ENCODE peak calls at places on chromosomes 16 and 17, in eight cellular contexts. G, E, Y, I, F, P, Z and J are unnamed samples.

GRCh38 chr16:29154676-29155121 is 169.8 kb downstream of the LAT start:
- DNase-seq in G (peak), E (peak), Y (no peak), I (no peak), F (no peak), P (peak), Z (no peak), J (no peak)

GRCh38 chr17:19482571-19482970 is 51.1 kb upstream of the SLC47A1 start:
- DNase-seq in G (no peak), E (no peak), Y (peak), I (no peak), F (no peak), P (no peak), Z (no peak), J (no peak)

GRCh38 chr17:64505320-64506200 is 529 bp downstream of the DDX5 start:
- DNase-seq in G (peak), E (peak), Y (peak), I (peak), F (peak), P (peak), Z (peak), J (peak)

GRCh38 chr17:19645608-19646250 is 2.8 kb upstream of the ALDH3A2 start:
- DNase-seq in G (no peak), E (no peak), Y (no peak), I (no peak), F (peak), P (no peak), Z (peak), J (no peak)

GRCh38 chr17:57467226-57467625 is 210.9 kb downstream of the MSI2 start:
- DNase-seq in G (no peak), E (no peak), Y (no peak), I (no peak), F (no peak), P (no peak), Z (no peak), J (no peak)

GRCh38 chr17:17710355-17710727 is 29.1 kb downstream of the RAI1 start:
- DNase-seq in G (no peak), E (no peak), Y (no peak), I (no peak), F (no peak), P (no peak), Z (no peak), J (no peak)

GRCh38 chr16:64865037-64865696 is 256.7 kb downstream of the CDH11 start:
- DNase-seq in G (no peak), E (no peak), Y (no peak), I (no peak), F (no peak), P (no peak), Z (no peak), J (no peak)

GRCh38 chr16:70553645-70554044 is 30.0 kb downstream of the SF3B3 start:
- DNase-seq in G (no peak), E (no peak), Y (no peak), I (no peak), F (no peak), P (no peak), Z (no peak), J (no peak)

GRCh38 chr16:19143241-19143640 is 24.8 kb upstream of the SYT17 start:
- DNase-seq in G (no peak), E (no peak), Y (no peak), I (no peak), F (no peak), P (no peak), Z (no peak), J (no peak)

GRCh38 chr17:1197781-1198490 is 18.2 kb upstream of the ABR start:
- DNase-seq in G (peak), E (no peak), Y (peak), I (peak), F (no peak), P (peak), Z (peak), J (peak)

GRCh38 chr16:50068550-50068949 is 2.8 kb downstream of the HEATR3 start:
- DNase-seq in G (no peak), E (no peak), Y (no peak), I (no peak), F (no peak), P (no peak), Z (no peak), J (no peak)

GRCh38 chr16:56607675-56608042 is 725 bp upstream of the MT2A start:
- DNase-seq in G (no peak), E (no peak), Y (no peak), I (no peak), F (no peak), P (no peak), Z (no peak), J (no peak)
- H3K4me3 ChIP-seq in G (peak), E (peak), Y (no peak), I (no peak), F (no peak), P (no peak), Z (peak), J (peak)

GRCh38 chr17:42288985-42289862 is 926 bp downstream of the STAT5A start:
- DNase-seq in G (peak), E (no peak), Y (peak), I (no peak), F (no peak), P (no peak), Z (peak), J (peak)
- H3K4me3 ChIP-seq in G (peak), E (peak), Y (peak), I (peak), F (peak), P (peak), Z (peak), J (peak)

GRCh38 chr16:3017262-3017805 is 649 bp downstream of the CLDN6 start:
- DNase-seq in G (no peak), E (no peak), Y (no peak), I (no peak), F (peak), P (no peak), Z (no peak), J (no peak)
- H3K4me3 ChIP-seq in G (no peak), E (no peak), Y (no peak), I (no peak), F (peak), P (no peak), Z (no peak), J (no peak)

GRCh38 chr16:397736-398332 is 835 bp downstream of the NME4 start:
- DNase-seq in G (peak), E (peak), Y (peak), I (no peak), F (peak), P (peak), Z (peak), J (peak)
- H3K4me3 ChIP-seq in G (peak), E (peak), Y (peak), I (no peak), F (peak), P (no peak), Z (no peak), J (peak)

DNA sequence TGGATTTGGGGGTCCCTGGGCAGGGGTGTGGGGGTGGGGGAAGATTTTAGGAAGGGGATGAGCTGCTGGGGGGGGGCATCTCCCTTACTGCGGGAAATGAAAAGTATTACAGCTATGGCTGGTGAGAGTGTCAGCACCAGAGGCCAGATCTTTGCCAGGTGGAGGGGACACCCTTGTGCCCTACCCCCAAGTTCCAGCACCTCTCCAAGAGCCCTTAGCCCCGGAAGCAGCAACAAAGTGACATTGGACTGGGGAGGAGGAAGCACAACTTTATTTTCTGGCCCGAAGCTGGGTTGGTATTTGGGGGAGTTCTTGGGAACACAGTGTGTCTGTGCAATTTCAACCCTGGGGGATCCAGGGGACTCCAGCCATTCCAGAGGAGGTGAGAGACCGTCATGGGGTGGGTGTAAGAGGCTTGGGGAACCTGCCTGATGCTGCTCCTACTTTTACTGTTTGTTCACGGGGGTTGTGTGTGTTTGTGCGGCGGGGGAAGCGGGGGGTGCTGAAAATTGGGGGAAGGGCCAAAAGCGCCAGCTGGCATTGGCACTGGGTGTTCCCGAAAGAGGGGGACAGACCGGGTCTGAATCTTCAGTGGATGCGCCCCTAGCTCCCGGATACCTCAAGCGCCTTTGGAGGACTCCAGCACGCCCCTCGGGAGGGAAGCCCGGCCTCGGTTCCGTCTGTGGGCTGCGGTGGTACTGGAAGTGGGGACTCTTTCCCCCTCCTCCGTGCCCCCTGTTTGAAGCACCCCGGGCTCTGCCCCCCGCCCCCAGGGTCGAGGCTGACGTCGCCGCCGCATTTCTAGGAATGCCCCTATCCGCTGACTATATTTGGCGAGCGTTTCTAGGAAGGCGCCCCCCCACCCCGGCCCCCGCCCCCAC is 230.3 kb downstream of the MRTFB start:
- DNase-seq in G (peak), E (no peak), Y (peak), I (no peak), F (peak), P (no peak), Z (peak), J (peak)
- H3K4me3 ChIP-seq in G (peak), E (peak), Y (peak), I (no peak), F (peak), P (peak), Z (peak), J (peak)

DNA sequence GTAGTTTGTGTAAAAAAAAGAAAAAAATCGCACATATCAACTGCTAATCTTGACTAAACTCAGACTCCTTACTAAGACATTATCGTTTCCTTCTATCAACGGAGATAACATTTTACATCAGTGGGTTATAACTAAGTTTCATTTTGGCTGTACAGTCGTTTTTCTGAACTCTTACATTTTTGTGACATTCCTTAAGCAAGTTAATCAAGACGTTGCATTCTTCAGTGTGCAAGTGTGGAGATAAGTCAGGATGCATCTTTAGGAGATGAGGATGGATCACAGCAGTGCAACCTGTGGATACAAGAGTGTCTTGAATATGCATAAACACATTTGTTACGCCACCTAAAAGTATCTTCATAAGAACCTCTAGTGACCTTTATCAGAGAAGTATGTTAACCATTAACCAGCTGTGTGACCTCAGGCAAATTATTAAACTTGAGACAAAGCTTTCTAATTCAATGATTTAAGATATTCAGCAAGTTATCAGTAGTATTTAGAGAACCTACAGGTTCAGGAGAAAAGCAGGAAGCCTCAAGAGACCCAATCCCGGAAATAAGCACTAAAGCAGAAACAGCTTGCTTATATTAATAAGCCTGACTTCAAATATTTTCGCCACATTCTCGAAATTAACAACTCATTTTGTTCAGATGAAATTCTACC is 9.4 kb downstream of the CMC2 start:
- DNase-seq in G (no peak), E (no peak), Y (no peak), I (no peak), F (no peak), P (no peak), Z (no peak), J (no peak)
- H3K4me3 ChIP-seq in G (no peak), E (peak), Y (no peak), I (no peak), F (no peak), P (no peak), Z (peak), J (peak)

DNA sequence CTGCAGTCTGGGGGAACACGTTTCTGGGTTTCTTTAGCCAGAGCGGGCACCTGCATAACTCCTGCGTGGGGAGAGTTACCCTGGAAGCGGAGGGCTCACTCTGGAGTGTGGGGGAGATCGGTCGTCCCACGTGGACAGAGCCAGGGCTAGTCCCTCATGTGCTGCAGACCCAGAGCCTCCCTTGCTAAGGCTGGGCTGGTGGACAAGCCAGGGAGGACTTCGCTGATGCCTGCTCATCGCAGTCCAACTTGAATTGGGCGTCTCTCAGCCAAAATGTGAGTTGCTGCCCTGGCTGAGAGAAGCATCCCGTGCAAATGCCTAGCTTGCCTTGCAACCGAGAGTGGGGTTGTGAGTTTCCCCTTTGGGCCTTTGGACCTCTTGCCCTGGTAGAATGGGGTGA is 986 bp downstream of the CRISPLD2 start:
- DNase-seq in G (no peak), E (no peak), Y (no peak), I (no peak), F (no peak), P (peak), Z (no peak), J (no peak)
- H3K4me3 ChIP-seq in G (peak), E (peak), Y (peak), I (peak), F (no peak), P (peak), Z (no peak), J (peak)

GRCh38 chr17:13787636-13788035 is 185.9 kb upstream of the HS3ST3A1 start:
- DNase-seq in G (no peak), E (no peak), Y (no peak), I (no peak), F (no peak), P (no peak), Z (no peak), J (no peak)

GRCh38 chr17:13797863-13798262 is 196.1 kb upstream of the HS3ST3A1 start:
- DNase-seq in G (no peak), E (no peak), Y (no peak), I (no peak), F (no peak), P (no peak), Z (no peak), J (no peak)

GRCh38 chr17:13793951-13794350 is 192.2 kb upstream of the HS3ST3A1 start:
- DNase-seq in G (no peak), E (no peak), Y (no peak), I (no peak), F (no peak), P (no peak), Z (no peak), J (no peak)

GRCh38 chr17:13788385-13788784 is 186.7 kb upstream of the HS3ST3A1 start:
- DNase-seq in G (no peak), E (no peak), Y (no peak), I (no peak), F (no peak), P (peak), Z (no peak), J (no peak)

DNA sequence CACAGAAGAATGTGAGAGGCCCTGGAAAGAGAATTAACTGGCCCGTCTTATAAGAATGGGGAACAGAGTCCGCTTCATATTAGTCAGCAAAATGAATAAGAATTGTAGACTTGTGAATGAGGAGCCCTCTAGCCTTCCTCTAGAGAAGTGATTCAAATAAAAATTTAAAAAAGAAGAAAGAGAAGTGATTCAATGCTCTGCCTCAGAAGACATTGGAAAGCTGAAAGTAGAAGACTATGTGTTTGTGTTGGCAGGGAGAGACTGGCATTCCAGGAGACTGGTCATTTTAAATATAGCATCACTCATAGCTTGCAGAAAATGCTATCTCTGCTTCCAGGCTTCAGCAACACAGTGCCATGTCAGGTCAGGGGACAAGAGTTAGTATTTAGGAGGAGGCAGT is 190.6 kb upstream of the HS3ST3A1 start:
- DNase-seq in G (no peak), E (no peak), Y (no peak), I (no peak), F (no peak), P (no peak), Z (no peak), J (no peak)
- H3K4me3 ChIP-seq in G (no peak), E (no peak), Y (no peak), I (no peak), F (no peak), P (no peak), Z (no peak), J (no peak)

GRCh38 chr17:15498107-15498506 is 30.7 kb upstream of the CDRT4 start:
- DNase-seq in G (no peak), E (no peak), Y (no peak), I (no peak), F (no peak), P (no peak), Z (no peak), J (no peak)

GRCh38 chr17:15501788-15502187 is 34.4 kb upstream of the CDRT4 start:
- DNase-seq in G (no peak), E (no peak), Y (peak), I (no peak), F (peak), P (no peak), Z (no peak), J (no peak)

GRCh38 chr17:15501282-15501681 is 33.9 kb upstream of the CDRT4 start:
- DNase-seq in G (no peak), E (no peak), Y (no peak), I (no peak), F (no peak), P (no peak), Z (no peak), J (no peak)

GRCh38 chr17:15503731-15504130 is 36.3 kb upstream of the CDRT4 start:
- DNase-seq in G (no peak), E (no peak), Y (no peak), I (no peak), F (no peak), P (no peak), Z (no peak), J (no peak)

GRCh38 chr17:15502315-15503112 is 35.1 kb upstream of the CDRT4 start:
- DNase-seq in G (peak), E (peak), Y (peak), I (peak), F (peak), P (peak), Z (peak), J (peak)
- H3K4me3 ChIP-seq in G (peak), E (peak), Y (peak), I (no peak), F (no peak), P (no peak), Z (no peak), J (peak)

DNA sequence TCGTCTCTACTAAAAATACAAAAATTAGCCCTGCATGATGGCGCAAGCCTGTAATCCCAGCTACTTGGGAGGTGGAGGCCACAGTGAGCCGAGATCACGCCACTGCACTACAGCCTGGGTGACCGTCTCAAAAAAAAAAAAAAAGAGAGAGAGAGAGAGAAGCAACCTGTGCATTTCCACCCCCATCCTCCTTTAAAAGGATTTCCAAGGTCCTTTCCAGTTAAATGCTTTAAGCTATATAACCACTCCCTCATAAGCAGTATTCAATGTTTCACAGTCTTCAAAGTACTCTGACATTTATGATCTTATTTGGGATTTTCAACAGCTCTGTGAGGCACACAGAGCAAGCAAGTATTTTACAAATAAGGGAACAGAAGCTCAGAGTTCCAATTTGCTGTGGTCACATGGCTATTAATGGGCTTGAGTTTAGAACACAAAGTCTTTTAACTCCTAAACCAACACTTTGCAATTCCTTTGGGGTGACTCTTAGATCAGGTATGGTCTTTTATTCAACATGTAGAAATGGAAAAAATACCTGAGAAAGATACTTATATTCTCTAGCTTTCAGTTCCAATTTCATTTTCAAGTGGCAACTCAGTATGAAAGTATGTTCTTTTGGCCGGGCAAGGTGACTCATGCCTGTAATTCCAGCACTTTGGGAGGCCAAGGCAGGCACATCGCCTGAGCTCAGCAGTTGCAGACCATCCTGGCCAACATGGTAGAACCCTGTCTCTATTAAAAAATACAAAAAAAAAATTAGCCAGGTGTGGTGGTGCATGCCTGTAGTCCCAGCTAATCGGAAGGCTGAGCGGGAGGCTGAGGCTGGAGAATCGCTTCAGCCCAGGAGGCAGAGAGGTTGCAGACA is 31.3 kb downstream of the SPOP start:
- DNase-seq in G (no peak), E (no peak), Y (peak), I (no peak), F (no peak), P (no peak), Z (no peak), J (no peak)
- H3K4me3 ChIP-seq in G (no peak), E (no peak), Y (peak), I (no peak), F (no peak), P (no peak), Z (no peak), J (no peak)